ENCODE peak calls at places on chromosome 1, in seven cellular contexts. O, U, R, D, A, T and E are unnamed samples.

GRCh38 chr1:16921391-16922185 is at the start of gene CROCC:
- DNase-seq in O (peak), A (peak), U (no peak), D (peak), R (no peak), T (peak), E (no peak)

GRCh38 chr1:67830226-67830625 is 3.0 kb downstream of the GNG12 start:
- DNase-seq in D (no peak), T (no peak), R (no peak), U (peak), A (no peak), O (no peak), E (no peak)

GRCh38 chr1:201346337-201346939 is 31.0 kb downstream of the TNNT2 start:
- DNase-seq in U (peak), O (peak), A (no peak), D (peak), T (peak), R (peak), E (peak)

GRCh38 chr1:24426738-24427468 is 11.3 kb downstream of the NIPAL3 start:
- DNase-seq in O (no peak), U (no peak), D (no peak), A (no peak), R (no peak), T (no peak), E (no peak)

GRCh38 chr1:230332429-230333088 is 93.6 kb downstream of the PGBD5 start:
- DNase-seq in T (no peak), O (no peak), A (no peak), U (no peak), D (peak), R (no peak), E (no peak)

GRCh38 chr1:224266105-224266935 is 63.7 kb downstream of the NVL start:
- DNase-seq in T (no peak), O (no peak), R (no peak), U (no peak), A (no peak), D (no peak), E (no peak)

GRCh38 chr1:184753093-184753492 is 1.6 kb downstream of the EDEM3 start:
- DNase-seq in U (no peak), R (no peak), A (no peak), O (no peak), D (no peak), T (no peak), E (no peak)

GRCh38 chr1:52633291-52633754 is 355 bp downstream of the SHISAL2A start:
- DNase-seq in A (peak), O (no peak), D (peak), T (peak), R (no peak), U (no peak), E (no peak)

GRCh38 chr1:24384251-24385090 is 29.1 kb downstream of the STPG1 start:
- DNase-seq in T (no peak), R (no peak), U (peak), O (peak), A (no peak), D (no peak), E (no peak)

GRCh38 chr1:156480411-156481192 is 20.0 kb downstream of the MEF2D start:
- DNase-seq in D (peak), R (no peak), A (peak), U (no peak), O (no peak), T (peak), E (peak)

GRCh38 chr1:201578008-201578888 is 39.3 kb downstream of the NAV1 start:
- DNase-seq in T (no peak), R (no peak), D (no peak), U (no peak), O (no peak), A (no peak), E (no peak)

GRCh38 chr1:184906771-184907170 is 67.5 kb downstream of the NIBAN1 start:
- DNase-seq in R (no peak), A (no peak), U (peak), D (no peak), T (no peak), O (peak), E (no peak)

GRCh38 chr1:173050865-173051264 is at the start of gene TNFSF18:
- DNase-seq in A (no peak), T (no peak), R (peak), D (no peak), U (no peak), O (peak), E (no peak)

GRCh38 chr1:192877283-192877886 is 68.5 kb downstream of the RGS2 start:
- DNase-seq in D (no peak), A (no peak), T (no peak), R (peak), U (peak), O (peak), E (no peak)

GRCh38 chr1:165884690-165885304 is 57.4 kb downstream of the UCK2 start:
- DNase-seq in T (no peak), D (no peak), O (peak), U (no peak), R (no peak), A (no peak), E (no peak)

GRCh38 chr1:245131026-245131393 is 23.8 kb upstream of the KIF26B start:
- DNase-seq in O (no peak), U (no peak), T (no peak), A (no peak), D (no peak), R (no peak), E (no peak)

GRCh38 chr1:8464377-8464776 is 146.5 kb downstream of the SLC45A1 start:
- DNase-seq in A (no peak), T (no peak), U (no peak), R (no peak), O (no peak), D (no peak), E (no peak)

GRCh38 chr1:143720087-143721023 is 251.4 kb downstream of the FAM72C start:
- DNase-seq in A (no peak), U (no peak), T (peak), O (peak), R (no peak), D (no peak), E (peak)

GRCh38 chr1:235238558-235238957 is 77.5 kb upstream of the RBM34 start:
- DNase-seq in T (no peak), U (no peak), A (no peak), R (no peak), O (no peak), D (no peak), E (no peak)

GRCh38 chr1:197911172-197911856 is 5.9 kb upstream of the LHX9 start:
- DNase-seq in T (no peak), D (peak), A (no peak), R (no peak), O (no peak), U (no peak), E (peak)

GRCh38 chr1:155062702-155063411 is 683 bp upstream of the EFNA4 start:
- DNase-seq in U (no peak), O (peak), T (peak), R (no peak), D (peak), A (peak), E (peak)

GRCh38 chr1:234659538-234659937 is 49.6 kb upstream of the IRF2BP2 start:
- DNase-seq in O (peak), D (no peak), U (peak), R (no peak), T (no peak), A (no peak), E (peak)

DNA sequence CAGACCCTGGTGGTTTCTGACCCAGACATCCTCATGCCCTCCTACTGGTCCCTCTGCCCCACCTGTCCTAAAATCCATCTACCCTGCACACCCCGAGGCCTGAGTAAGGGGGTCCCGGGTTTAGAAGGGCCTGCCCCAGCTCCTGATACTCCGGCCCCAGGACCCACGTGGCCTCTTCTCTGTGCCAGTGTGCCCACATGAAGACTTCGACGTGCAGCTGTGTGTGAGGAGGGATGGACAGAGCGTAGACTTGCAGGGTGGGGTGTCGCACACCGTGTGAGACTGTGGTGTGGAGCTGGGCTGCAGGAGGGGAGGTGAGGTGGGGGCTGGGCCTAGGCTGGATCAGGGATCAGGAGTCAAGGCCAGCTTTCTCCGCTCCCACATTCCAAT is 461.1 kb downstream of the PTPRU start:
- DNase-seq in T (no peak), U (no peak), D (no peak), O (no peak), R (no peak), A (no peak), E (no peak)
- TF ChIP-seq CTCF in T (no peak), U (no peak), D (no peak), O (no peak), R (no peak), A (no peak), E (no peak)

GRCh38 chr1:81021134-81021533 is 779.6 kb upstream of the ADGRL2 start:
- DNase-seq in U (no peak), T (no peak), O (peak), R (no peak), D (no peak), A (no peak), E (no peak)
- TF ChIP-seq CTCF in U (no peak), T (no peak), O (peak), R (no peak), D (no peak), A (peak), E (no peak)

DNA sequence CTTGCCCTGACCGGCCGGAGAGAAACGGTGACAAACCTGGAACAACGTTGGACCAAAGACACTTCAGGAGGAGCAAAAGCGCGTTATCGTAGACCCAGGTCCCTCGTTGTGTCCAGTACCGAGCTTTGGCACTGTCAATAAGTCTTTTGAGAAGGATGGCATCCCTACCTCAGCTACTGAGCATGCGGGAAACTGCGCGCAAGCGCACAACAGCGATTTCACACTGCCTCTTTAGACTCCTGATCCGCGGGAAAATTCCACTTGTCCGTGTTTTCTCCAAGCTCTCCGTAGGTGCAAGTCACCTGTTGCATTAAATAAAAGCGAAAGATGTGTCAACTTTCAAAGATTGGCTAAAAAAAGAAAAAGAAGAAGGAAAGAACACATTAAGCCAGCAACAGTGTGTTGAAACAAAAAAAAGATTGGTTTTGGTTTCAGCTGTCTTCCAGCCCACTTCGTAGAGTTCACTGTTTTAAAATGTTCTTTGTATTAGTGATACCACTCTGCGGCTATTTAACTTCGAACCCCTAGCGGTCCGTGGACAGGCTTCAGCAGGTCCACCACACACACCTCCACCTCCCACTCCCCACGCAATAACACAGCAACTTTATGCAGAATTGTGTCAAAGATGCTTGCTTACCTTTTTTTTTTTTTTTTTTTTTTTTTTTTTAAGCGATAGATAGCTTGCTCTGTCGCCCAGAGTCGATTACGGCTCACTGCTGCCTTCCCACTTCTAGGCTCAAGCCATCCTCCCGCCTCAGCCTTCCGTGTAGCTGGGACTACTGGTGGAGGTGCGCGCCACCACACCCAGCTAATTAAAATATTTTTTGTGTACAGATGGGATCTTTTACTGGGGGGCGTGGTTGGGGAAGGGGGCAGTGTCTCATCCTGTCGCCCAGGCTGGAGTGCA is at the start of gene BPNT1:
- DNase-seq in O (peak), D (peak), R (peak), U (peak), T (peak), A (peak), E (peak)
- TF ChIP-seq CTCF in O (no peak), D (peak), R (no peak), U (no peak), T (no peak), A (no peak), E (no peak)

GRCh38 chr1:1915911-1916835 is 1.1 kb downstream of the CALML6 start:
- DNase-seq in T (no peak), A (no peak), O (no peak), D (peak), U (no peak), R (no peak), E (no peak)
- TF ChIP-seq CTCF in T (no peak), A (no peak), O (no peak), D (no peak), U (no peak), R (no peak), E (no peak)

GRCh38 chr1:179447489-179447888 is 81.7 kb downstream of the AXDND1 start:
- DNase-seq in U (peak), O (no peak), T (peak), D (peak), R (no peak), A (no peak), E (peak)
- TF ChIP-seq CTCF in U (peak), O (peak), T (peak), D (peak), R (no peak), A (no peak), E (peak)

GRCh38 chr1:39173119-39173994 is 31.1 kb upstream of the MACF1 start:
- DNase-seq in U (peak), R (no peak), O (no peak), D (no peak), T (no peak), A (no peak), E (no peak)
- TF ChIP-seq CTCF in U (no peak), R (peak), O (no peak), D (peak), T (no peak), A (no peak), E (no peak)